ENCODE peak calls at places on chromosomes 2 and 18, in seven cellular contexts. E is RWPE1, W is A549, G is coronary artery, H is fibroblast of lung, L is AG04450, K is B cell. I is an unnamed sample.

GRCh38 chr2:40760071-40760666 is 308.3 kb upstream of the SLC8A1 start:
- DNase-seq in E (peak), W (peak), G (no peak), H (peak), L (peak), K (peak), I (peak)

GRCh38 chr18:3857544-3857943 is 407.6 kb downstream of the TGIF1 start:
- DNase-seq in E (no peak), W (peak), G (no peak), H (no peak), L (no peak), K (no peak), I (no peak)

GRCh38 chr2:142217804-142218203 is 87.0 kb upstream of the LRP1B start:
- DNase-seq in E (no peak), W (no peak), G (no peak), H (peak), L (no peak), K (no peak), I (no peak)

GRCh38 chr2:108593547-108594098 is 59.4 kb downstream of the LIMS1 start:
- DNase-seq in E (peak), W (peak), G (no peak), H (peak), L (no peak), K (no peak), I (no peak)

GRCh38 chr18:72091369-72091768 is 452.8 kb downstream of the CBLN2 start:
- DNase-seq in E (no peak), W (no peak), G (no peak), H (no peak), L (no peak), K (peak), I (no peak)

GRCh38 chr18:4450065-4450676 is 4.9 kb downstream of the DLGAP1 start:
- DNase-seq in E (no peak), W (no peak), G (no peak), H (no peak), L (no peak), K (no peak), I (no peak)

GRCh38 chr18:58762781-58763171 is 91.5 kb downstream of the MALT1 start:
- DNase-seq in E (no peak), W (no peak), G (peak), H (no peak), L (no peak), K (no peak), I (peak)

GRCh38 chr2:163252199-163252598 is 413.6 kb upstream of the KCNH7 start:
- DNase-seq in E (peak), W (peak), G (no peak), H (no peak), L (no peak), K (no peak), I (no peak)

GRCh38 chr2:100832885-100833284 is 12.9 kb downstream of the NPAS2 start:
- DNase-seq in E (no peak), W (no peak), G (no peak), H (peak), L (no peak), K (no peak), I (no peak)

GRCh38 chr18:79953921-79954651 is 2.6 kb upstream of the SLC66A2 start:
- DNase-seq in E (no peak), W (no peak), G (peak), H (no peak), L (no peak), K (no peak), I (no peak)

GRCh38 chr2:140814141-140814540 is 1316.7 kb downstream of the LRP1B start:
- DNase-seq in E (no peak), W (no peak), G (no peak), H (no peak), L (no peak), K (no peak), I (no peak)

GRCh38 chr2:140808211-140808610 is 1322.6 kb downstream of the LRP1B start:
- DNase-seq in E (no peak), W (no peak), G (no peak), H (no peak), L (no peak), K (no peak), I (no peak)

GRCh38 chr2:140804682-140805235 is 1326.1 kb downstream of the LRP1B start:
- DNase-seq in E (no peak), W (no peak), G (no peak), H (no peak), L (no peak), K (no peak), I (no peak)

DNA sequence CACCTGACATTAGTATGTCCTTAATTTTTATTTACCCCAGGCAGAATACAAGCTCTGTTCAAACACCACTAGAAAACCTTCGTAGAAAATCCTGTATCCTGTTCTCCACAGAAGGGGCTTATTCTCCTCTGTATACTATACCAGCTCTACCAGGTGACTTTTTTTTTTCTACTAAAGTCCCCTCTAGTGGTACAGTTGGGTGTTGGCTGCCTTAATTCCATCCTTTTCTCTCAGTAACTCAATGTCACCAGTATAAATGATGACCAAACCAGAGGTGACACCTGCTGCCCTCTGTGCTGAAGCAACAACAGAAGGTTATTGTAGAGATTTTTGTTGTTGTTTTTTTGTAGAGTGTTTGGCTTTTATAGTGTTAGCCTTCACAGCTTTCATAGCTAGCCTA is 1322.0 kb downstream of the LRP1B start:
- DNase-seq in E (no peak), W (peak), G (no peak), H (no peak), L (no peak), K (no peak), I (no peak)
- TF ChIP-seq CTCF in E (no peak), W (peak), G (no peak), H (no peak), L (peak), K (no peak), I (peak)

GRCh38 chr2:110866036-110866435 is 133.7 kb downstream of the ACOXL start:
- DNase-seq in E (no peak), W (no peak), G (no peak), H (no peak), L (no peak), K (no peak), I (no peak)

GRCh38 chr2:110865188-110865587 is 132.8 kb downstream of the ACOXL start:
- DNase-seq in E (no peak), W (no peak), G (no peak), H (peak), L (no peak), K (no peak), I (peak)

GRCh38 chr2:110864721-110865120 is 132.3 kb downstream of the ACOXL start:
- DNase-seq in E (no peak), W (no peak), G (no peak), H (no peak), L (no peak), K (no peak), I (no peak)

GRCh38 chr2:110867078-110867477 is 134.7 kb downstream of the ACOXL start:
- DNase-seq in E (no peak), W (no peak), G (no peak), H (no peak), L (no peak), K (no peak), I (no peak)

GRCh38 chr2:110866496-110866895 is 134.1 kb downstream of the ACOXL start:
- DNase-seq in E (no peak), W (no peak), G (no peak), H (no peak), L (no peak), K (no peak), I (no peak)
- TF ChIP-seq CTCF in E (no peak), W (no peak), G (no peak), H (no peak), L (no peak), K (no peak), I (no peak)

GRCh38 chr2:189347540-189347939 is 93.7 kb upstream of the WDR75 start:
- DNase-seq in E (peak), W (peak), G (no peak), H (peak), L (peak), K (no peak), I (peak)
- TF ChIP-seq CTCF in E (peak), W (peak), G (no peak), H (peak), L (peak), K (no peak), I (peak)

GRCh38 chr18:13813271-13813849 is 10.6 kb upstream of the MC5R start:
- DNase-seq in E (peak), W (peak), G (no peak), H (peak), L (no peak), K (peak), I (peak)

GRCh38 chr18:13809025-13809384 is 14.9 kb upstream of the MC5R start:
- DNase-seq in E (no peak), W (no peak), G (no peak), H (no peak), L (no peak), K (no peak), I (no peak)

GRCh38 chr18:13810950-13811485 is 12.9 kb upstream of the MC5R start:
- DNase-seq in E (no peak), W (no peak), G (no peak), H (no peak), L (no peak), K (no peak), I (no peak)

GRCh38 chr18:13809521-13810252 is 14.3 kb upstream of the MC5R start:
- DNase-seq in E (no peak), W (no peak), G (no peak), H (no peak), L (no peak), K (no peak), I (no peak)

GRCh38 chr18:13811993-13812392 is 12.0 kb upstream of the MC5R start:
- DNase-seq in E (no peak), W (peak), G (no peak), H (no peak), L (no peak), K (no peak), I (no peak)
- TF ChIP-seq CTCF in E (no peak), W (no peak), G (no peak), H (no peak), L (peak), K (no peak), I (no peak)

DNA sequence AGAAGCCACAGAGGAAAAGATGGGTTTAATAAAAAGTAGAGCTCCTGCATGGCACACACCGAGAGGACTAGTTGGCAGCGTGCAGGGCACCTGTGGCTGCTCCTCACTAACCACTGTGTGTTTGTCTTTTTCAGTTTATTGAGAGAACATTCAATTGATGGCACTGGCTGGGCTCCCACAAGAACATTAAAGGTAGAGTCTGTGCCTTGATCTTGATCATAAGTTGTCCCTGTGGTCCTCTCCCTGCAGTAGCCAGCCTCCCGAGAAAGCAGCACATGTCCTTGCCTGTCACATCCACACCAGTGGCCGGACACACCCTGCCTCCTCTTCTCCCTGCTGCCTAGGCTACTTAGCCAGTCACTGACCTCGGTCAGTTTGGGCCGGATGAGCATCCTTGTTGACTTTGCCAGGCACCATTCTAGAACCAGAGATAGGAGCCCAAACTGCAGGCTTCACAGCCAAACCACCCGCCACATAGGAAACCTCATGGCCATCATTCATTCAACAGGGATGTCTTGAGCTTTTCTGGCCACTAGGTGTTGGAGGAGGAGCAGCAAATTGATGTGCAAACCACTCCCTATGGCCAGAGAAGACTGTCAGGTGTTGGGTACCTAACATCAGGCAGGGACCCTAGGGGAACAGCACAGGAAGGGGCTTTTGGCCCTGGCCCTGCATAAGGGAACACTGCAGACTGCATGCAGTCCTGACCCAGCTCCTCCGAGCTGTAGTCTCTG is 30.2 kb upstream of the SCLY start:
- DNase-seq in E (no peak), W (no peak), G (no peak), H (no peak), L (no peak), K (no peak), I (no peak)
- TF ChIP-seq CTCF in E (no peak), W (no peak), G (no peak), H (no peak), L (no peak), K (no peak), I (no peak)

DNA sequence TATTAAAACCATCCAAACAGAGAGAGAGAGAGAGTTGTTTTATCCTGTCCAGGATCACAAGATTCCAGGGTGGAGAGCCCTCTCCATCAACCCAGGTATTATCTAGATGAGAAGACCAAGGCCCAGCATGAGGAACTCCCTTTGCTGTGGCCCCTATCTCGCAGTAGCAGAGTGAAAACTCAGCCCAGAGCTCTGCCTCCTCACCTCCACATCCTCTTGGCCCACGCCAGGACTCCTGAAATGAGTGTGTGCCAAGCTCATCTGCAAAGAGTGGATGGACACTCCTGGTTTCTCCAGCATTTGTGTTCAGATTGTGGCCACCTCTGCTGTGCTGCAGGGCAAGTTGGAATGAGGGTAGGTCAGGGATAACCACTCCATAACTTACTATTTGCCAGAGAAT is 583.4 kb upstream of the ID2 start:
- DNase-seq in E (no peak), W (no peak), G (no peak), H (no peak), L (no peak), K (no peak), I (no peak)
- TF ChIP-seq CTCF in E (no peak), W (no peak), G (no peak), H (no peak), L (no peak), K (no peak), I (no peak)

GRCh38 chr2:156319811-156320490 is 12.6 kb downstream of the NR4A2 start:
- DNase-seq in E (no peak), W (no peak), G (peak), H (no peak), L (no peak), K (peak), I (peak)
- TF ChIP-seq CTCF in E (no peak), W (no peak), G (no peak), H (no peak), L (no peak), K (no peak), I (no peak)

I was measured in cardiac muscle cell.